ENCODE peak calls at places on chromosomes 4 and X, in ten cellular contexts. D is NCI-H1694 treated with DMSO at 0.1 percent for 48 hours, V is lower leg skin, P is WTC11, X is NB4, L is T-helper 2 cell, W is psoas muscle, J is NT2/D1, I is NCI-H2171 treated with DMSO at 0.1 percent for 48 hours, S is HT1080. E is an unnamed sample.

GRCh38 chrX:46572295-46572936 is 1.1 kb upstream of the CHST7 start:
- DNase-seq in D (no peak), V (no peak), P (no peak), X (peak), L (no peak), W (no peak), J (no peak), I (no peak), S (no peak), E (no peak)

GRCh38 chr4:19736968-19737756 is 514.5 kb upstream of the SLIT2 start:
- DNase-seq in D (no peak), V (no peak), P (no peak), X (no peak), L (no peak), W (no peak), J (no peak), I (no peak), S (no peak), E (no peak)

GRCh38 chr4:128660361-128660964 is 149.0 kb upstream of the JADE1 start:
- DNase-seq in D (no peak), V (peak), P (no peak), X (no peak), L (no peak), W (no peak), J (no peak), I (no peak), S (no peak), E (peak)

GRCh38 chrX:141468940-141469339 is 115.6 kb downstream of the SPANXA1 start:
- DNase-seq in D (no peak), V (no peak), P (no peak), X (no peak), L (no peak), W (no peak), J (no peak), I (no peak), S (peak), E (peak)

GRCh38 chr4:81504685-81505598 is 33.2 kb upstream of the RASGEF1B start:
- DNase-seq in D (peak), V (peak), P (no peak), X (no peak), L (peak), W (peak), J (no peak), I (peak), S (no peak), E (no peak)

GRCh38 chrX:107672955-107673378 is 44.7 kb downstream of the PRPS1 start:
- DNase-seq in D (peak), V (peak), P (peak), X (peak), L (peak), W (peak), J (no peak), I (peak), S (peak), E (peak)

GRCh38 chr4:104728380-104729122 is 233.9 kb upstream of the CXXC4 start:
- DNase-seq in D (no peak), V (no peak), P (no peak), X (no peak), L (no peak), W (no peak), J (no peak), I (no peak), S (peak), E (no peak)

GRCh38 chrX:45445745-45446412 is 245.2 kb upstream of the DIPK2B start:
- DNase-seq in D (no peak), V (no peak), P (no peak), X (peak), L (no peak), W (no peak), J (no peak), I (no peak), S (peak), E (peak)

GRCh38 chr4:94889961-94890360 is 132.2 kb downstream of the BMPR1B start:
- DNase-seq in D (no peak), V (no peak), P (no peak), X (no peak), L (no peak), W (no peak), J (no peak), I (no peak), S (peak), E (peak)

E was measured in myocyte.